ENCODE peak calls at places on chromosomes 5 and 9, in five cellular contexts. P is T-cell; I is CD8-positive, alpha-beta memory T cell; H is heart right ventricle; A is NCI-H1417. Z is an unnamed sample.

GRCh38 chr9:109779711-109780452 is at the start of gene PALM2AKAP2:
- DNase-seq in H (peak; percentile 81), A (peak; percentile 80), I (no peak), P (no peak), Z (peak; percentile 48)

GRCh38 chr9:6640268-6641072 is 5.1 kb downstream of the GLDC start:
- DNase-seq in A (no peak), H (no peak), I (no peak), P (no peak), Z (no peak)

GRCh38 chr5:143066556-143067281 is 296.5 kb downstream of the ARHGAP26 start:
- DNase-seq in H (no peak), P (no peak), I (no peak), A (peak; percentile 35), Z (peak; percentile 26)

GRCh38 chr5:114419941-114420340 is 58.1 kb downstream of the KCNN2 start:
- DNase-seq in P (no peak), H (no peak), I (no peak), A (no peak), Z (no peak)

GRCh38 chr9:127878001-127878651 is 651 bp upstream of the AK1 start:
- DNase-seq in A (peak; percentile 30), H (no peak), P (no peak), I (no peak), Z (no peak)

GRCh38 chr5:139639619-139640431 is 8.3 kb upstream of the CXXC5 start:
- DNase-seq in P (no peak), I (no peak), A (no peak), H (peak; percentile 58), Z (no peak)

GRCh38 chr5:17123010-17123409 is 94.4 kb upstream of the BASP1 start:
- DNase-seq in H (no peak), A (no peak), I (no peak), P (no peak), Z (no peak)

GRCh38 chr5:81359108-81359507 is 34.8 kb downstream of the ACOT12 start:
- DNase-seq in A (no peak), H (no peak), P (no peak), I (no peak), Z (no peak)

GRCh38 chr9:94159069-94159915 is 75.0 kb downstream of the PTPDC1 start:
- DNase-seq in A (no peak), P (no peak), H (no peak), I (no peak), Z (peak; percentile 6)

GRCh38 chr5:104569621-104570020 is 1007.0 kb upstream of the NUDT12 start:
- DNase-seq in H (no peak), A (no peak), P (no peak), I (no peak), Z (no peak)

GRCh38 chr5:134637106-134637721 is 4.6 kb upstream of the SAR1B start:
- DNase-seq in A (no peak), I (no peak), H (no peak), P (no peak), Z (no peak)

GRCh38 chr5:127586811-127587210 is 62.1 kb upstream of the CTXN3 start:
- DNase-seq in I (no peak), A (no peak), P (no peak), H (no peak), Z (no peak)

GRCh38 chr5:9054322-9054721 is 491.6 kb downstream of the SEMA5A start:
- DNase-seq in P (no peak), A (no peak), I (no peak), H (no peak), Z (no peak)

GRCh38 chr5:16574789-16575785 is 41.7 kb downstream of the RETREG1 start:
- DNase-seq in P (no peak), H (peak; percentile 39), I (no peak), A (no peak), Z (no peak)

GRCh38 chr9:84519486-84519885 is 150.0 kb upstream of the NTRK2 start:
- DNase-seq in I (no peak), P (no peak), A (no peak), H (no peak), Z (no peak)

GRCh38 chr5:127031863-127032232 is 1.5 kb upstream of the MARCHF3 start:
- DNase-seq in P (no peak), I (no peak), H (no peak), A (no peak), Z (no peak)

GRCh38 chr5:83662558-83662957 is 58.1 kb downstream of the HAPLN1 start:
- DNase-seq in A (no peak), P (no peak), H (no peak), I (no peak), Z (no peak)

GRCh38 chr5:122377023-122377422 is 65.0 kb downstream of the SNCAIP start:
- DNase-seq in I (no peak), A (no peak), P (no peak), H (no peak), Z (no peak)

GRCh38 chr5:157506981-157507780 is 47.2 kb downstream of the NIPAL4 start:
- DNase-seq in P (no peak), H (peak; percentile 30), A (no peak), I (no peak), Z (no peak)

GRCh38 chr5:130795037-130795436 is 370.0 kb downstream of the HINT1 start:
- DNase-seq in H (no peak), P (no peak), A (no peak), I (no peak), Z (no peak)

GRCh38 chr9:4748612-4749011 is 7.6 kb upstream of the AK3 start:
- DNase-seq in I (no peak), A (no peak), H (no peak), P (no peak), Z (no peak)

GRCh38 chr5:60382761-60383160 is 317.2 kb downstream of the DEPDC1B start:
- DNase-seq in P (no peak), I (no peak), A (no peak), H (no peak), Z (no peak)

GRCh38 chr5:60387041-60387440 is 312.9 kb downstream of the DEPDC1B start:
- DNase-seq in P (no peak), A (no peak), I (no peak), H (no peak), Z (no peak)

GRCh38 chr9:106622148-106622547 is 240.8 kb upstream of the ZNF462 start:
- DNase-seq in I (no peak), P (no peak), H (no peak), A (peak; percentile 16), Z (no peak)

GRCh38 chr5:156406023-156406422 is 79.1 kb downstream of the SGCD start:
- DNase-seq in A (no peak), P (no peak), I (no peak), H (no peak), Z (no peak)

GRCh38 chr5:72956324-72957140 is 691 bp downstream of the FCHO2 start:
- DNase-seq in A (peak; percentile 64), I (peak; percentile 21), H (peak; percentile 50), P (peak; percentile 1), Z (peak; percentile 39)

GRCh38 chr9:98430535-98430934 is 175.1 kb upstream of the TBC1D2 start:
- DNase-seq in A (no peak), I (no peak), P (no peak), H (no peak), Z (no peak)

GRCh38 chr9:128250839-128251558 is 24.8 kb downstream of the GOLGA2 start:
- DNase-seq in P (no peak), A (no peak), H (no peak), I (no peak), Z (no peak)

GRCh38 chr5:111764019-111764418 is 7.0 kb upstream of the NREP start:
- DNase-seq in I (no peak), A (no peak), H (no peak), P (no peak), Z (no peak)

GRCh38 chr9:22307013-22307711 is 139.5 kb upstream of the DMRTA1 start:
- DNase-seq in A (no peak), I (no peak), H (no peak), P (no peak), Z (no peak)